ENCODE peak calls at places on chromosome 22, in nine cellular contexts. E, O, T, N, B, J, L, M and H are unnamed samples.

GRCh38 chr22:20779813-20780148 is 5.9 kb downstream of the SERPIND1 start:
- DNase-seq in L (no peak), J (no peak), O (peak; percentile 83), N (no peak), B (no peak), T (no peak), M (no peak), E (no peak), H (no peak)

GRCh38 chr22:17319541-17319940 is 49.7 kb upstream of the CECR2 start:
- DNase-seq in M (no peak), T (no peak), E (no peak), N (no peak), L (no peak), J (peak; percentile 67), O (no peak), B (no peak), H (no peak)

GRCh38 chr22:23248583-23248982 is 68.3 kb downstream of the BCR start:
- DNase-seq in N (peak; percentile 72), E (peak; percentile 32), B (no peak), T (no peak), O (peak; percentile 68), L (no peak), J (peak; percentile 41), M (no peak), H (peak; percentile 38)

GRCh38 chr22:28560005-28560742 is 119.5 kb downstream of the TTC28 start:
- DNase-seq in M (no peak), E (peak; percentile 68), O (peak; percentile 33), N (no peak), T (no peak), J (no peak), B (no peak), L (no peak), H (peak; percentile 36)

GRCh38 chr22:40220316-40221054 is 42.8 kb downstream of the TNRC6B start:
- DNase-seq in E (no peak), M (no peak), T (no peak), N (no peak), O (no peak), B (no peak), L (no peak), J (no peak), H (no peak)

GRCh38 chr22:19779011-19779421 is 18.4 kb downstream of the TBX1 start:
- DNase-seq in J (no peak), B (peak; percentile 58), N (no peak), M (no peak), T (no peak), O (no peak), L (no peak), E (no peak), H (no peak)

GRCh38 chr22:29780781-29781676 is 13.9 kb downstream of the UQCR10 start:
- DNase-seq in O (peak; percentile 80), N (no peak), E (peak; percentile 93), B (no peak), J (no peak), M (no peak), L (peak; percentile 26), T (no peak), H (no peak)

GRCh38 chr22:19641254-19641982 is 72.9 kb upstream of the SEPTIN5 start:
- DNase-seq in O (peak; percentile 2), N (peak; percentile 91), B (no peak), J (peak; percentile 81), L (peak; percentile 3), E (peak; percentile 50), T (peak; percentile 19), M (peak; percentile 14), H (peak; percentile 60)

GRCh38 chr22:40567626-40568328 is 68.7 kb downstream of the MRTFA start:
- DNase-seq in T (no peak), B (no peak), M (no peak), N (no peak), L (no peak), E (no peak), J (no peak), O (no peak), H (no peak)

GRCh38 chr22:44181033-44181911 is 547 bp downstream of the PARVG start:
- DNase-seq in J (no peak), T (no peak), M (peak; percentile 27), B (no peak), L (no peak), O (peak; percentile 3), E (no peak), N (no peak), H (no peak)

GRCh38 chr22:41917906-41918791 is 3.3 kb upstream of the SHISA8 start:
- DNase-seq in J (no peak), N (no peak), L (no peak), E (peak; percentile 37), M (no peak), T (no peak), O (peak; percentile 63), B (peak; percentile 47), H (no peak)

GRCh38 chr22:47322854-47323253 is 560.4 kb downstream of the TBC1D22A start:
- DNase-seq in E (peak; percentile 10), T (no peak), O (peak; percentile 46), M (no peak), J (no peak), L (no peak), N (no peak), B (no peak), H (no peak)

GRCh38 chr22:17915676-17916075 is 108.7 kb downstream of the MICAL3 start:
- DNase-seq in B (no peak), E (no peak), J (no peak), O (no peak), T (no peak), N (no peak), L (no peak), M (no peak), H (no peak)

GRCh38 chr22:32665676-32666075 is 135.8 kb upstream of the TIMP3 start:
- DNase-seq in L (no peak), B (no peak), T (no peak), N (no peak), M (no peak), J (no peak), O (no peak), E (peak; percentile 33), H (no peak)

GRCh38 chr22:36874731-36875130 is 13.9 kb downstream of the NCF4 start:
- DNase-seq in O (no peak), E (no peak), B (no peak), T (no peak), J (no peak), M (no peak), N (no peak), L (no peak), H (no peak)

GRCh38 chr22:36875741-36876140 is 14.9 kb downstream of the NCF4 start:
- DNase-seq in E (no peak), T (no peak), O (no peak), L (no peak), J (no peak), M (no peak), N (no peak), B (no peak), H (no peak)

GRCh38 chr22:36881504-36882245 is 20.9 kb downstream of the NCF4 start:
- DNase-seq in O (no peak), M (no peak), J (no peak), E (peak; percentile 18), N (no peak), T (no peak), B (no peak), L (no peak), H (no peak)

GRCh38 chr22:36884314-36885158 is 23.7 kb downstream of the NCF4 start:
- DNase-seq in B (no peak), L (no peak), T (no peak), J (no peak), M (no peak), E (peak; percentile 54), O (no peak), N (no peak), H (no peak)

GRCh38 chr22:36879775-36880174 is 19.0 kb downstream of the NCF4 start:
- DNase-seq in M (no peak), T (no peak), J (no peak), O (no peak), E (peak; percentile 88), N (no peak), L (no peak), B (no peak), H (no peak)
- TF ChIP-seq EZH2phosphoT487 in M (no peak), T (no peak), J (no peak), O (no peak), E (no peak), N (no peak), L (no peak), B (no peak), H (no peak)

GRCh38 chr22:38761202-38762162 is 5.7 kb upstream of the SUN2 start:
- DNase-seq in T (no peak), N (no peak), L (no peak), O (peak; percentile 37), E (no peak), M (no peak), B (no peak), J (no peak), H (no peak)
- H3K27ac ChIP-seq in T (no peak overlapping the region), N (no peak overlapping the region), L (no peak overlapping the region), O (no peak overlapping the region), E (no peak overlapping the region), M (no peak overlapping the region), B (no peak overlapping the region), J (no peak overlapping the region), H (no peak overlapping the region)

DNA sequence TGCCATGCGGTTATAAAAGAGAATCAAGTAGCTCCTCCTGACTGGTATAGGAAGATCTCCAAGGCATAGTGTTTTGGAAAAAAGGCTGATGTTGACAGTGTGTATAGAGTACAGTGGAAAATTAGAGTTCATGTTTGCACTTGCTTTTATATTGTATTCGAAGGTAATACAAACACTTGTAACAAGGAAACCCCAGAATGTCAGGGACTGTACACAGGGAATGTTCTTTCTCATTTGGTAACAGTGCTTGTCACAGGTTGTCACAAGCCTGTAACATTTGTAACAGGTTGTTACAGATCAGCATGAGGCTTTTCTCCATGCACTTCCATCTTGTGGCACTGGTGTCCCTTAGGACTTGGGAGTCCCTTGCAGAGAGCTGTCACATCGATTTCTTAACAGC is 64.0 kb downstream of the GRK3 start:
- DNase-seq in M (no peak), L (no peak), E (no peak), O (no peak), N (no peak), B (no peak), T (no peak), J (no peak), H (no peak)
- TF ChIP-seq EZH2phosphoT487 in M (no peak), L (no peak), E (no peak), O (no peak), N (no peak), B (no peak), T (no peak), J (no peak), H (no peak)

DNA sequence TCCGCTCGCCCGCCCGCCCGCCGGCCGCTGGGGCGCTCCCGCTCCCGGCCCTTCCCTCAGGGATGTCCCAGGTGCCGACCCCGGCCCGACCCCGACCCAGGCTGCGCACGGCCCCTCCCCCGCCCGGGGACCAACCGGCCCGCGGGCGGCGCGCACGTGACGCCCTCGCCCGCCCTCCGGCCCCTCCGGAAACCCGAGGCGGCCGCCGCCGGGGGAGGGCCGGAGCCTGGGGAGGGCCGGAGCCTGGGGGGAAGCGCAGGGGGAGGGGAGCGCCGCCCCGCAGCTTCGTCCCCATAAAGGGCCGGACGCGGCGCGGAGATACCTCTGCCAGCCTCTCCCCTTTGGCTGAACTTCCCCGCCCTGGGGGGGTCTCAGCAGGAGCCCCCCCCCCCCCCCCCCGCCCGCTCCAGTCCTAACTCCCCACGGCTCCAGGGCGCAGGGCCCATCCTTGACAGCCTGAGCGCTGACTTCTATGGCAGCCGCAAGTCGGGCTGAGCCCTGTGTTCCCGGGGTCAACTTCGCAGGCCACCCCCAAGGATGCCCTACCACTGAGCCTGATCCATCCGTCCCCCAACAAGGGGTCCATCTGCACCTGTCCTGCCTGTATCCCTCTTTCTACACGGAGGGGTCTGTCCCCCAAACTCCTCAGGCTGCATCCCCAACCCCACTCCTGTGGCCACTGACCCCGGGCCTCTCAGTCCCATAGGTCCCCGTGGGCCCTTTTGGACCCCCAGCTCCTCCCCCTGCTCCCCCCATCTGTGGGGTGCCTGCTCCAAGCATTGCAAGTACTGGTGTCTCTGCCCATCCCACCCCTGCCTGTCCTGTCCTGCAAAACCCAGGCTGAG is at the start of gene MAPK12:
- DNase-seq in L (peak; percentile 88), N (peak; percentile 79), O (peak; percentile 28), E (peak; percentile 59), M (peak; percentile 63), J (peak; percentile 87), T (no peak), B (peak; percentile 83), H (peak; percentile 56)
- H3K27ac ChIP-seq in L (peak within 1 kb of the TSS; percentile 26), N (no peak within 1 kb of the TSS), O (no peak within 1 kb of the TSS), E (peak within 1 kb of the TSS; percentile 58), M (no peak within 1 kb of the TSS), J (no peak within 1 kb of the TSS), T (peak within 1 kb of the TSS; percentile 83), B (peak within 1 kb of the TSS; percentile 63), H (peak within 1 kb of the TSS; percentile 53)